ENCODE peak calls at places on chromosomes 13 and 19, in six cellular contexts. M is HL-60, K is neural crest cell, P is GM23338, B is Daoy, A is nephron progenitor cell. Z is an unnamed sample.

GRCh38 chr19:46303702-46304397 is 7.0 kb downstream of the HIF3A start:
- DNase-seq in P (peak; percentile 100), K (peak; percentile 64), A (peak; percentile 95), B (peak; percentile 17), M (no peak), Z (no peak)

GRCh38 chr13:31905896-31906295 is 125.7 kb upstream of the FRY start:
- DNase-seq in A (no peak), P (peak; percentile 64), B (no peak), K (no peak), M (no peak), Z (no peak)

GRCh38 chr13:113792821-113793717 is 34.0 kb downstream of the TMEM255B start:
- DNase-seq in K (no peak), P (no peak), M (no peak), A (no peak), B (no peak), Z (no peak)

GRCh38 chr13:107466326-107466725 is 749.0 kb downstream of the LIG4 start:
- DNase-seq in B (peak; percentile 54), K (no peak), A (no peak), M (no peak), P (no peak), Z (no peak)

GRCh38 chr13:82963466-82963865 is 918.8 kb downstream of the SLITRK1 start:
- DNase-seq in K (no peak), A (no peak), M (no peak), P (no peak), B (no peak), Z (no peak)

GRCh38 chr19:46903458-46903857 is 42.7 kb downstream of the ARHGAP35 start:
- DNase-seq in K (no peak), M (no peak), B (no peak), A (no peak), P (no peak), Z (no peak)

GRCh38 chr19:46904114-46905060 is 43.6 kb downstream of the ARHGAP35 start:
- DNase-seq in M (no peak), K (no peak), A (peak; percentile 7), B (no peak), P (peak; percentile 47), Z (no peak)

GRCh38 chr19:29727906-29728305 is 12.8 kb upstream of the C19orf12 start:
- DNase-seq in B (no peak), A (no peak), P (no peak), M (no peak), K (no peak), Z (no peak)